ENCODE peak calls at places on chromosomes 3 and 15, in five cellular contexts. S is body of pancreas, N is colonic mucosa, Q is astrocyte of the spinal cord, W is PC-3. Z is an unnamed sample.

GRCh38 chr3:187191271-187191670 is 6.0 kb upstream of the RTP1 start:
- DNase-seq in Q (no peak), S (no peak), N (no peak), W (no peak), Z (peak)

GRCh38 chr3:21942328-21942727 is 191.3 kb upstream of the ZNF385D start:
- DNase-seq in S (no peak), Q (peak), W (peak), N (no peak), Z (peak)

GRCh38 chr3:134077649-134078081 is 47.9 kb upstream of the SLCO2A1 start:
- DNase-seq in W (no peak), S (no peak), N (no peak), Q (no peak), Z (no peak)

GRCh38 chr3:151770941-151771340 is 37.2 kb downstream of the AADACL2 start:
- DNase-seq in S (peak), W (peak), Q (peak), N (peak), Z (peak)

GRCh38 chr3:101890716-101891115 is 41.4 kb downstream of the NFKBIZ start:
- DNase-seq in W (peak), Q (peak), N (no peak), S (no peak), Z (peak)

GRCh38 chr3:142276780-142277179 is 51.4 kb upstream of the GK5 start:
- DNase-seq in W (no peak), Q (peak), S (no peak), N (no peak), Z (no peak)

GRCh38 chr3:172522871-172523818 is at the start of gene TNFSF10:
- DNase-seq in W (peak), Q (no peak), N (peak), S (peak), Z (peak)

GRCh38 chr15:69668963-69669362 is 216.3 kb downstream of the RPLP1 start:
- DNase-seq in S (peak), N (no peak), Q (no peak), W (no peak), Z (no peak)

GRCh38 chr3:185813691-185814215 is 11.1 kb downstream of the IGF2BP2 start:
- DNase-seq in N (no peak), W (no peak), Q (peak), S (no peak), Z (peak)

GRCh38 chr3:39383190-39383912 is at the start of gene SLC25A38:
- DNase-seq in S (peak), W (peak), N (peak), Q (peak), Z (peak)

GRCh38 chr15:95594496-95594895 is 736.0 kb upstream of the NR2F2 start:
- DNase-seq in N (no peak), W (no peak), S (no peak), Q (no peak), Z (no peak)

GRCh38 chr3:15629860-15630597 is 28.5 kb downstream of the BTD start:
- DNase-seq in Q (peak), N (peak), S (peak), W (peak), Z (peak)

GRCh38 chr3:59872121-59872520 is 822.3 kb upstream of the CFAP20DC start:
- DNase-seq in S (no peak), N (no peak), W (no peak), Q (no peak), Z (no peak)

GRCh38 chr3:51681453-51681852 is 10.4 kb downstream of the TEX264 start:
- DNase-seq in N (peak), W (peak), S (peak), Q (no peak), Z (peak)

GRCh38 chr3:18766971-18767370 is 341.8 kb upstream of the SATB1 start:
- DNase-seq in Q (no peak), S (no peak), W (peak), N (no peak), Z (no peak)

GRCh38 chr3:29314727-29315088 is 33.8 kb downstream of the RBMS3 start:
- DNase-seq in Q (no peak), N (no peak), W (no peak), S (no peak), Z (no peak)

GRCh38 chr3:52339612-52340011 is 23.5 kb downstream of the DNAH1 start:
- DNase-seq in N (peak), S (peak), W (peak), Q (peak), Z (peak)

GRCh38 chr3:12294885-12295580 is 6.2 kb downstream of the PPARG start:
- DNase-seq in N (no peak), W (peak), Q (peak), S (no peak), Z (peak)

GRCh38 chr3:55337641-55338174 is 149.4 kb downstream of the WNT5A start:
- DNase-seq in N (no peak), S (no peak), W (no peak), Q (no peak), Z (no peak)

GRCh38 chr3:57755368-57756021 is 614 bp upstream of the SLMAP start:
- DNase-seq in W (peak), N (peak), S (peak), Q (peak), Z (peak)

GRCh38 chr3:4570840-4571621 is 77.9 kb downstream of the ITPR1 start:
- DNase-seq in W (no peak), Q (no peak), N (no peak), S (peak), Z (no peak)

GRCh38 chr15:42159381-42160015 is 3.1 kb upstream of the PLA2G4F start:
- DNase-seq in S (no peak), Q (peak), N (no peak), W (no peak), Z (no peak)

GRCh38 chr3:49357466-49358216 is 512 bp downstream of the GPX1 start:
- DNase-seq in S (peak), N (peak), W (peak), Q (peak), Z (peak)

GRCh38 chr15:74497584-74497983 is 36.6 kb upstream of the UBL7 start:
- DNase-seq in N (peak), Q (no peak), W (peak), S (no peak), Z (peak)

GRCh38 chr3:183298708-183299153 is 45.7 kb downstream of the B3GNT5 start:
- DNase-seq in N (no peak), Q (peak), W (peak), S (peak), Z (peak)

GRCh38 chr15:67296188-67296587 is 41.6 kb downstream of the IQCH start:
- DNase-seq in S (no peak), W (no peak), Q (no peak), N (no peak), Z (peak)

GRCh38 chr3:48511551-48511950 is 7.6 kb upstream of the SHISA5 start:
- DNase-seq in W (no peak), N (no peak), S (no peak), Q (no peak), Z (no peak)

GRCh38 chr3:158731938-158732855 is at the start of gene RARRES1:
- DNase-seq in Q (peak), W (no peak), S (peak), N (peak), Z (peak)

GRCh38 chr3:89522168-89522567 is 414.7 kb downstream of the EPHA3 start:
- DNase-seq in N (no peak), Q (no peak), S (no peak), W (no peak), Z (no peak)

GRCh38 chr3:89533320-89533719 is 425.9 kb downstream of the EPHA3 start:
- DNase-seq in N (no peak), W (no peak), Q (no peak), S (no peak), Z (no peak)

GRCh38 chr3:89525597-89525996 is 418.2 kb downstream of the EPHA3 start:
- DNase-seq in W (no peak), Q (no peak), N (no peak), S (no peak), Z (no peak)

GRCh38 chr3:89527736-89528335 is 420.4 kb downstream of the EPHA3 start:
- DNase-seq in N (no peak), Q (peak), S (no peak), W (no peak), Z (no peak)
- TF ChIP-seq CTCF in N (no peak), Q (peak), S (no peak), W (peak), Z (no peak)

GRCh38 chr3:128932516-128933212 is 53.2 kb downstream of the ACAD9 start:
- DNase-seq in W (no peak), Q (no peak), N (no peak), S (no peak), Z (no peak)

GRCh38 chr3:128933213-128933921 is 53.9 kb downstream of the ACAD9 start:
- DNase-seq in N (no peak), W (no peak), S (no peak), Q (no peak), Z (no peak)

GRCh38 chr3:128933922-128934253 is 54.5 kb downstream of the ACAD9 start:
- DNase-seq in Q (no peak), N (no peak), S (no peak), W (no peak), Z (no peak)

GRCh38 chr3:128929364-128929763 is 49.9 kb downstream of the ACAD9 start:
- DNase-seq in Q (no peak), S (no peak), N (no peak), W (no peak), Z (no peak)

GRCh38 chr3:128931046-128931445 is 51.6 kb downstream of the ACAD9 start:
- DNase-seq in S (no peak), W (no peak), Q (no peak), N (no peak), Z (no peak)
- H3K4me3 ChIP-seq in S (no peak), W (no peak), Q (no peak), N (no peak), Z (no peak)

DNA sequence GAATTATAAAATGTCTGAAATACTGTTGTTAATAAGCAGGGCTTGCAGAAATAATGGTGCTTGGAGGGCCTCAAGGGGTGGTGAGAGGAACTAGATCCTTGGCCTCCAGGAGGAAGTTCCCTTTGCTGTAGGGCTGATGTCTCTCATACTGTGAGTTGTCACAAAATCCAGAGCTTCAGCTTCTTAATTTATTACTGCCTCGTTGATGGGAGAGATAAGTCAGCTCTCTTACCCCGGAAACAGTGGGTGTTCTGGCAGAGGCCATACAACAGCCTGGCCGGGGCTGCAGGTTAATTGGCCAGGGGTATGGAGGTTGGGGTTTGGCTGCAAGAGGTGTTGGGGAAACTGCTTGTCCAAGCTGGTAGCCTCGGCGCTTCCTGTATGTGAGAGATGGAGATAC is 15.5 kb downstream of the MAPKAPK3 start:
- DNase-seq in W (peak), S (no peak), N (no peak), Q (no peak), Z (no peak)
- TF ChIP-seq CTCF in W (no peak), S (no peak), N (no peak), Q (no peak), Z (no peak)

DNA sequence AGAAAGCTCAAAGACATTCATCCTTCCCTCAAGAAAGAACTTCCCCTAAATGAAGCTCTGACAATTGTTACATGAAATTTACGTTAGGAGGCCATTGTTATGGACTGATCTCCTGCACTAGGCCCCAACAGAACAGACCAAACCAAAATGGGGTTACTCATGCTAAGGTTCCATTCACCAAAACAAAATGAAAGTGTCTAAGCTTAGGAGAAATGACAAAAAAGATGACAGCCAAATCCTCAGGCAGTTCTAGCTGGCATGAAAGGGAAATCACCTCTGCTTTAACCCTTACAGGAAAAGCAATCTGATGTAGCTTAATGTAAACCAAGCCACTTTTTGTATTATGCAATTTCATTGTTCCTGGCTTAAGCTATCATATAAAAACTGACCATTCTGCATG is 271.2 kb downstream of the MAGI1 start:
- DNase-seq in S (no peak), W (no peak), Q (no peak), N (no peak), Z (no peak)
- H3K4me3 ChIP-seq in S (no peak), W (no peak), Q (no peak), N (no peak), Z (no peak)

GRCh38 chr3:181724432-181724740 is 12.7 kb downstream of the SOX2 start:
- DNase-seq in S (no peak), N (no peak), Q (peak), W (no peak), Z (no peak)

GRCh38 chr3:181722156-181722555 is 10.4 kb downstream of the SOX2 start:
- DNase-seq in Q (no peak), N (no peak), S (no peak), W (no peak), Z (no peak)

GRCh38 chr3:181725033-181725775 is 13.5 kb downstream of the SOX2 start:
- DNase-seq in Q (no peak), W (no peak), N (no peak), S (no peak), Z (no peak)

GRCh38 chr3:181723064-181723463 is 11.3 kb downstream of the SOX2 start:
- DNase-seq in W (no peak), S (no peak), Q (no peak), N (no peak), Z (no peak)

DNA sequence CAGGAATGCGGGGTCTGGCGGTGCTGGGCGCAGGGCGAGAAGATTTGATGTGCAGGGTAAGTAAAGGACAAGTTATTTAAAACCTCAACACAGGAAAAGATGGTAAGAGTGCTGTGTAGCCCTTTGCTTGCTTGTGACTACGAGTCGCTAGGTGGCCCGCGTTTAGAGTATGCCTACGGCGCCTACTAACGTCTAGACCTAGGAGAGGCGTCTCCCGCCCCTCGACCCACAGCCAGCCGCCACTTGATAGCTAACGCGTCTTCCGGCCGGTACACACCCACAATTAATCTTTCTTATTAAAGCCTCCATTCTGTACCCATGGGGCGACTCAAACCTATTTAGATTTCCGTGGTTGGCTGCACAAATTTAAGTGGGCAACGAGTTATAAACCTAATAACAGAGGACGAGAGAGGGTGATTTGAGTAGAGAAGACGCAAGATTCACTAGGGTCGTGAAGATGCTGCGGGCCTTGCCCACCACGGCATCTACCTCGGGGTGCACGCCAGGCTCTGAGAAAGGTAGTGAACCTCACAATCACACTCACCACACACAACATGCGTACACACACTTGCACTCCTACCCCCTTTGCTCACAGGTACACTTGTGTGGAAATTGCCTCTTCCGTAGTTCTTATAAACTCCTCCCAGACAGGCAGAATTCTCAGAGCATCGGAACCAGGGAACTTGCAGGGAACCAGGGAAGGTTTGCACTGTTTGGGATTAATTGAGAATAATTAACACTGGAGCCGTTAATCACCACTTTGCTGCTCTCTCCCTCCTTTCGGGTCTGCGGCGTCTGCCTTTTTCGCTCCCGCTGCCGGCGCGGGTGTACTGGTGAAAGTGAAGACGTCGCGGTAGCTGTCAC is 12.1 kb downstream of the SOX2 start:
- DNase-seq in Q (peak), N (no peak), S (no peak), W (no peak), Z (no peak)
- TF ChIP-seq CTCF in Q (no peak), N (no peak), S (no peak), W (no peak), Z (no peak)

GRCh38 chr3:8660781-8661180 is 16.2 kb upstream of the SSUH2 start:
- DNase-seq in S (no peak), Q (no peak), N (no peak), W (no peak), Z (no peak)
- H3K4me3 ChIP-seq in S (no peak), Q (no peak), N (no peak), W (no peak), Z (no peak)

GRCh38 chr15:75620776-75621536 is 4.6 kb downstream of the SNUPN start:
- DNase-seq in Q (peak), N (peak), W (no peak), S (peak), Z (peak)
- TF ChIP-seq CTCF in Q (peak), N (no peak), W (no peak), S (no peak), Z (peak)

Z was measured in bronchial epithelial cell.